ENCODE peak calls at places on chromosome 15, in four cellular contexts. L is CD4-positive, alpha-beta memory T cell; S is tibial nerve; C is stimulated activated CD4-positive, alpha-beta T cell treated with anti-CD3 and anti-CD28 coated beads, Interleukin-1b, Interleukin-23, amount 100 ng/mL, for 1 hour. V is an unnamed sample.
A peak's percentile ranks its signal among the peaks of the same experiment; 100 is the strongest.

GRCh38 chr15:60326824-60327654 is 70.7 kb downstream of the ANXA2 start:
- DNase-seq in C (no peak), S (peak; percentile 23), L (no peak), V (no peak)

GRCh38 chr15:95687686-95688085 is 642.8 kb upstream of the NR2F2 start:
- DNase-seq in L (no peak), C (no peak), S (no peak), V (no peak)

GRCh38 chr15:65355173-65355982 is 22.4 kb downstream of the IGDCC3 start:
- DNase-seq in C (no peak), S (no peak), L (no peak), V (no peak)

GRCh38 chr15:62027916-62028315 is 32.3 kb downstream of the VPS13C start:
- DNase-seq in L (no peak), S (no peak), C (no peak), V (no peak)

GRCh38 chr15:95247068-95247984 is 1016.0 kb downstream of the MCTP2 start:
- DNase-seq in C (no peak), S (no peak), L (no peak), V (no peak)

GRCh38 chr15:98154863-98155262 is 194.4 kb downstream of the ARRDC4 start:
- DNase-seq in L (no peak), S (no peak), C (no peak), V (no peak)

GRCh38 chr15:45871121-45871855 is 236.5 kb downstream of the SQOR start:
- DNase-seq in C (no peak), S (no peak), L (no peak), V (no peak)

GRCh38 chr15:101295607-101296225 is 668 bp upstream of the SNRPA1 start:
- DNase-seq in S (no peak), C (no peak), L (no peak), V (no peak)

GRCh38 chr15:61396235-61396927 is 167.3 kb upstream of the RORA start:
- DNase-seq in S (no peak), C (no peak), L (no peak), V (no peak)

GRCh38 chr15:68792901-68793766 is 27.6 kb downstream of the ANP32A start:
- DNase-seq in S (no peak), C (no peak), L (no peak), V (peak; percentile 84)

GRCh38 chr15:90872481-90873184 is 4.2 kb downstream of the FURIN start:
- DNase-seq in C (no peak), L (peak; percentile 57), S (no peak), V (no peak)

GRCh38 chr15:66786222-66786621 is 84.2 kb downstream of the SMAD6 start:
- DNase-seq in L (no peak), C (no peak), S (no peak), V (no peak)

GRCh38 chr15:80160570-80161156 is 7.9 kb downstream of the FAH start:
- DNase-seq in C (no peak), L (peak; percentile 51), S (peak; percentile 32), V (peak; percentile 64)

GRCh38 chr15:75456710-75457109 is 5.2 kb upstream of the SIN3A start:
- DNase-seq in S (no peak), C (no peak), L (no peak), V (no peak)

GRCh38 chr15:27272446-27272845 is 301.5 kb downstream of the GABRG3 start:
- DNase-seq in C (no peak), L (no peak), S (no peak), V (no peak)

GRCh38 chr15:97177135-97177704 is 783.3 kb upstream of the ARRDC4 start:
- DNase-seq in S (no peak), L (no peak), C (no peak), V (no peak)

GRCh38 chr15:57344282-57344681 is 32.0 kb upstream of the CGNL1 start:
- DNase-seq in L (no peak), S (no peak), C (no peak), V (no peak)

GRCh38 chr15:101488300-101489164 is 975 bp downstream of the PCSK6 start:
- DNase-seq in S (no peak), C (no peak), L (no peak), V (no peak)

GRCh38 chr15:56758770-56759449 is 25.6 kb upstream of the ZNF280D start:
- DNase-seq in S (no peak), L (no peak), C (no peak), V (no peak)

GRCh38 chr15:75361989-75362641 is 6.3 kb downstream of the MAN2C1 start:
- DNase-seq in L (no peak), S (no peak), C (no peak), V (no peak)

GRCh38 chr15:76764004-76764403 is 141.1 kb downstream of the SCAPER start:
- DNase-seq in C (no peak), S (no peak), L (no peak), V (no peak)

GRCh38 chr15:87939838-87940457 is 316.6 kb downstream of the NTRK3 start:
- DNase-seq in S (no peak), L (no peak), C (no peak), V (no peak)

GRCh38 chr15:29089731-29090616 is 179.6 kb downstream of the NSMCE3 start:
- DNase-seq in L (no peak), C (no peak), S (no peak), V (no peak)

V was measured in suprapubic skin.